ENCODE peak calls at places on chromosomes 3 and 15, in nine cellular contexts. A, V, J, F, Q, B, K, M and P are unnamed samples.

GRCh38 chr3:56468184-56469106 is at the start of gene ERC2:
- DNase-seq in A (no peak), K (no peak), F (peak; percentile 25), B (no peak), V (peak; percentile 69), Q (no peak), J (peak; percentile 91), M (no peak), P (no peak)

GRCh38 chr15:50828610-50829206 is 63.2 kb upstream of the SPPL2A start:
- DNase-seq in V (no peak), Q (peak; percentile 21), J (no peak), K (no peak), A (no peak), B (no peak), M (no peak), F (peak; percentile 24), P (no peak)

GRCh38 chr3:77281721-77282120 is 241.8 kb downstream of the ROBO2 start:
- DNase-seq in V (no peak), Q (no peak), B (no peak), F (no peak), K (no peak), M (no peak), A (no peak), J (no peak), P (no peak)

GRCh38 chr3:10554236-10554611 is 48.8 kb upstream of the ATP2B2 start:
- DNase-seq in F (no peak), M (no peak), K (no peak), Q (no peak), J (no peak), B (no peak), V (no peak), A (no peak), P (no peak)

GRCh38 chr15:25611603-25612002 is 172.8 kb upstream of the UBE3A start:
- DNase-seq in F (no peak), Q (no peak), J (no peak), A (no peak), B (no peak), M (no peak), K (no peak), V (no peak), P (no peak)

GRCh38 chr15:24954783-24955548 is at the start of the genes SNRPN and SNURF:
- DNase-seq in A (peak; percentile 62), M (peak; percentile 65), V (peak; percentile 91), J (peak; percentile 86), B (peak; percentile 54), F (peak; percentile 83), K (peak; percentile 62), Q (peak; percentile 19), P (no peak)

GRCh38 chr15:40115670-40116093 is 7.0 kb upstream of the BMF start:
- DNase-seq in V (peak; percentile 89), B (no peak), A (no peak), M (peak; percentile 36), J (no peak), K (no peak), F (peak; percentile 82), Q (no peak), P (peak; percentile 77)

GRCh38 chr3:184780981-184781515 is 30.9 kb upstream of the VPS8 start:
- DNase-seq in F (no peak), M (no peak), Q (no peak), K (no peak), B (no peak), A (no peak), J (no peak), V (peak; percentile 51), P (no peak)

GRCh38 chr3:105865016-105865623 is 3.7 kb downstream of the CBLB start:
- DNase-seq in A (no peak), B (no peak), F (no peak), K (no peak), J (no peak), M (no peak), Q (no peak), V (no peak), P (no peak)

GRCh38 chr15:60591491-60592385 is 112.8 kb upstream of the ICE2 start:
- DNase-seq in A (no peak), J (peak; percentile 66), K (peak; percentile 38), F (peak; percentile 48), M (peak; percentile 38), V (peak; percentile 82), Q (no peak), B (peak; percentile 40), P (no peak)

GRCh38 chr15:59170998-59171397 is 35.6 kb upstream of the LDHAL6B start:
- DNase-seq in A (no peak), M (no peak), Q (no peak), V (peak; percentile 44), F (no peak), B (no peak), K (no peak), J (no peak), P (no peak)

GRCh38 chr3:138440137-138440536 is 5.7 kb downstream of the ESYT3 start:
- DNase-seq in Q (no peak), J (peak; percentile 6), K (no peak), A (no peak), F (no peak), V (peak; percentile 93), M (no peak), B (no peak), P (no peak)